ENCODE peak calls at places on chromosomes 11 and 22, in eight cellular contexts. H is ovary, I is Peyer's patch, U is prostate gland, D is upper lobe of left lung, B is uterus, Y is tibial nerve, S is GM12878. C is an unnamed sample.
A peak's percentile ranks its signal among the peaks of the same experiment; 100 is the strongest.

GRCh38 chr11:58926251-58926650 is 13.0 kb upstream of the GLYATL1 start:
- DNase-seq in U (peak; percentile 74), I (no peak), S (no peak), H (no peak), D (no peak), Y (no peak), B (no peak), C (no peak)

GRCh38 chr11:88709567-88709966 is 356.2 kb downstream of the GRM5 start:
- DNase-seq in I (no peak), D (no peak), Y (no peak), U (no peak), B (no peak), H (no peak), S (no peak), C (peak; percentile 30)

GRCh38 chr11:126963603-126964353 is 36.8 kb downstream of the KIRREL3 start:
- DNase-seq in H (no peak), S (no peak), B (no peak), D (no peak), U (no peak), Y (no peak), I (no peak), C (no peak)

GRCh38 chr11:46216040-46216764 is 61.3 kb upstream of the CREB3L1 start:
- DNase-seq in U (no peak), I (peak; percentile 51), S (no peak), D (no peak), H (no peak), B (no peak), Y (no peak), C (no peak)

GRCh38 chr11:76663912-76664440 is 6.6 kb downstream of the LRRC32 start:
- DNase-seq in U (no peak), D (peak; percentile 60), I (peak; percentile 23), B (no peak), Y (no peak), H (no peak), S (no peak), C (no peak)

GRCh38 chr11:7548659-7549283 is 35.0 kb downstream of the PPFIBP2 start:
- DNase-seq in Y (no peak), D (no peak), S (no peak), H (no peak), B (no peak), U (no peak), I (peak; percentile 71), C (peak; percentile 62)

GRCh38 chr11:69949327-69949726 is 128.8 kb upstream of the ANO1 start:
- DNase-seq in H (no peak), I (peak; percentile 51), Y (no peak), S (no peak), B (no peak), D (no peak), U (no peak), C (no peak)

GRCh38 chr11:119120639-119121007 is 757 bp upstream of the HINFP start:
- DNase-seq in U (no peak), D (no peak), S (no peak), B (peak; percentile 50), I (no peak), Y (no peak), H (no peak), C (no peak)

GRCh38 chr11:125300791-125301218 is 136.3 kb downstream of the PKNOX2 start:
- DNase-seq in S (no peak), I (no peak), Y (no peak), U (peak; percentile 41), D (no peak), B (no peak), H (no peak), C (no peak)

GRCh38 chr22:42440728-42441127 is 8.5 kb upstream of the NFAM1 start:
- DNase-seq in Y (no peak), U (no peak), D (no peak), B (no peak), S (no peak), H (no peak), I (no peak), C (no peak)

GRCh38 chr11:71372693-71373657 is 75.2 kb downstream of the DHCR7 start:
- DNase-seq in U (no peak), H (no peak), Y (no peak), I (no peak), D (no peak), B (no peak), S (peak; percentile 53), C (no peak)

GRCh38 chr11:92867913-92868619 is 101.4 kb upstream of the MTNR1B start:
- DNase-seq in I (no peak), U (peak; percentile 41), D (no peak), H (no peak), Y (no peak), S (no peak), B (no peak), C (no peak)

GRCh38 chr11:110935018-110935640 is 222.9 kb upstream of the ARHGAP20 start:
- DNase-seq in D (no peak), H (no peak), S (no peak), Y (no peak), I (no peak), B (peak; percentile 25), U (no peak), C (no peak)

GRCh38 chr11:105937331-105937730 is 84.7 kb downstream of the MSANTD4 start:
- DNase-seq in I (no peak), D (no peak), H (no peak), B (no peak), Y (no peak), S (no peak), U (no peak), C (no peak)

GRCh38 chr11:108538022-108538424 is 39.8 kb upstream of the POGLUT3 start:
- DNase-seq in S (no peak), I (peak; percentile 62), U (peak; percentile 49), D (no peak), H (no peak), B (no peak), Y (no peak), C (no peak)

GRCh38 chr11:62456630-62457029 is 37.8 kb downstream of the SCGB1A1 start:
- DNase-seq in U (no peak), S (no peak), Y (no peak), D (no peak), B (no peak), H (no peak), I (no peak), C (no peak)

GRCh38 chr22:22060200-22061084 is 77.9 kb upstream of the TOP3B start:
- DNase-seq in S (no peak), D (peak; percentile 91), H (peak; percentile 36), U (no peak), B (peak; percentile 21), I (peak; percentile 63), Y (peak; percentile 53), C (peak; percentile 79)

GRCh38 chr11:94151903-94152677 is 23.4 kb downstream of the PANX1 start:
- DNase-seq in Y (no peak), H (no peak), I (no peak), B (no peak), U (no peak), S (no peak), D (no peak), C (peak; percentile 52)

GRCh38 chr22:50145741-50146439 is 24.6 kb upstream of the PANX2 start:
- DNase-seq in I (no peak), H (no peak), S (no peak), Y (no peak), U (no peak), D (peak; percentile 57), B (peak; percentile 6), C (peak; percentile 74)

GRCh38 chr22:35846804-35847203 is 129.1 kb downstream of the APOL5 start:
- DNase-seq in H (no peak), S (no peak), U (no peak), B (no peak), Y (no peak), I (no peak), D (no peak), C (no peak)

DNA sequence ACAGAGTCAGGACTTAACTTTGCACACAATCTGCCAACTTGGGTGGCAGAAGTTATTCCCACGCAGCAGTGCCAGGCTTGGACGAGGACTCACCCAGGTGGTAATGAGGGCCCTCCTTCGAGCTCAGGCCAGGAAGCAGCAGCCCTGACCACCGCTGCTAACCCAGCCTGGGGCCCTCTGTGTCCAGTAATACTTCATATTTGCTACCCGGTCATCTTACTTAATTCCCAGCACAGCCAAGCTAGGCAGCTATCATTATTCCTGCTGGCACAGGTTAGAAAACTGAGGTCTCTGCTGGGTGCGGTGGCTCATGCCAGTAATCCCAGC is 15.4 kb upstream of the LRP5 start:
- DNase-seq in U (no peak), S (no peak), Y (no peak), B (no peak), D (no peak), I (no peak), H (no peak), C (no peak)
- TF ChIP-seq POLR2A in U (no peak), S (no peak), Y (no peak), B (no peak), D (no peak), I (no peak), H (no peak), C (no peak)

DNA sequence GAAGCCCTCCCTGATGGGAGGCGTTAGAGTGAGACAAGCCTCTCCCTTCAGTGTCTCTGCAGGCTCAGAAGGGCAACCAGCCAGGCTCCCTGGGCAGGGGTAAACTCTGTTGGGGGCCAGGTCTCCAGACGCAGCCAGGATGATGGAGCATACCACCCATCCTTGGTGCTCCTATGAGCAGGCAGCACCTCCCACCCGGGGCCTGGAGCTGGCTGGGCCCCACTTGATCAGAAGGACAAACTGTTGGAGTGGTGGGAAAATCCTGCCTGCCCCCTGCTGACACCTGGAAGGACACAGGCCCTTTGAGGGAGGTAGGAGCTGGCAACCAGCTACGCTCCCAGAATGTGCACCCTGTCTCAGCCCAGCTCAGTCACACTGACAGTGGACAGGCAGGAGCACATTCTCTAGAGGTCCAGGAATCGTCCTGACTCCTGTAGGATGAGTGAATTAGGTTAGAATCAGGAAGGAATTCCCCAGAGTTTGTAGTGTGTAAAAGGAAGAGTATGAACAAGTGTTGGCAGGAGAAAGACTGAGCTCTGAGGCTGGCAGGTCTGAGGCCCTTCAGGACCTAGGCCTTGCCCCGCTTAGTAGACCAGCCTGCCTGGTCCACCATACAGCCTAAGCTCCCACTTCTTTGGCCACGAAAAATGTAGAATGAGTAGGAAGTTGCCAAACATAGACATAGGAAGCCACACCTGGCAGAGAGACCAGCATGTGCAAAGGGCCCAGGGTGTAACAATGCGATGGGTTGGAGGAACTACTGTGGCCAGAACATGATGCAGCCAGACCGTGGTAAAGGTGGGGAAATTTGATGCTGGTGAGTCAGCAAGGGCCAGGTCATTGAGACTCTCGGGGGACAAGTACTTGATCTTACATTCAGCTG is 19.1 kb downstream of the ARHGEF17 start:
- DNase-seq in B (no peak), I (no peak), U (no peak), S (peak; percentile 73), D (no peak), H (no peak), Y (no peak), C (no peak)
- H3K27ac ChIP-seq in B (peak overlapping the region; percentile 98), I (peak overlapping the region; percentile 57), U (peak overlapping the region; percentile 85), S (peak overlapping the region; percentile 99), D (peak overlapping the region; percentile 55), H (no peak overlapping the region), Y (peak overlapping the region; percentile 99), C (no peak overlapping the region)

GRCh38 chr22:45284705-45285305 is at the start of gene UPK3A:
- DNase-seq in H (no peak), D (peak; percentile 97), Y (no peak), U (peak; percentile 81), B (no peak), I (peak; percentile 89), S (no peak), C (peak; percentile 85)
- TF ChIP-seq POLR2A in H (no peak), D (no peak), Y (no peak), U (peak; percentile 97), B (peak; percentile 37), I (peak; percentile 66), S (no peak), C (no peak)

DNA sequence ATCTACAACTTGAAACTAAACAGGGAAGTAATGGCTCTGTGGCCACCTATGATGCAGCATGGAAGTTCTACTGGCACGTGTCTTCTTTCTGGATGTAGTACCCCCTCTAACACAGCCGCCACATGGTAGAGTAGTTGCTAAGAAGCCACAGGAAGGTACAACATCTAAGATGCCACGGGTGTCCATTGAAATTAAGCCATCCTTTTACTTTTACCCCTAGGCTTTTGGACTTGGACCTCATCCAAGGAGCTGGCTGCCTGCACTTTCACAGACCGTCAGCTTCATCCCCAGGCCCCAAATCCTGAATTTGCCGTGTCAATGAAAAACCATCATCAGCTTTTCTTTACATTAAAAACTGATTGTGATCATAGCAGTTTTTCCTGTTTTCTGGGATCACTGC is 102.3 kb downstream of the RPL27A start:
- DNase-seq in H (no peak), B (no peak), I (no peak), D (no peak), Y (no peak), S (no peak), U (no peak), C (no peak)
- H3K27ac ChIP-seq in H (no peak overlapping the region), B (peak overlapping the region; percentile 74), I (peak overlapping the region; percentile 23), D (no peak overlapping the region), Y (no peak overlapping the region), S (no peak overlapping the region), U (peak overlapping the region; percentile 4), C (no peak overlapping the region)